ENCODE peak calls at places on chromosomes 12 and 14, in seven cellular contexts. S, Q, I, H, M, Y and B are unnamed samples.

GRCh38 chr12:68063900-68064590 is 74.8 kb downstream of the IFNG-AS1 start:
- DNase-seq in S (no peak), Q (no peak), I (no peak), H (no peak), M (no peak), Y (no peak), B (no peak)

GRCh38 chr12:32254260-32254659 is 145.1 kb upstream of the FGD4 start:
- DNase-seq in S (no peak), Q (no peak), I (no peak), H (no peak), M (no peak), Y (no peak), B (no peak)

GRCh38 chr14:77133718-77134338 is 7.8 kb downstream of the ZDHHC22 start:
- DNase-seq in S (peak), Q (peak), I (no peak), H (peak), M (peak), Y (peak), B (no peak)

GRCh38 chr12:1421091-1421902 is 173.1 kb downstream of the FBXL14 start:
- DNase-seq in S (no peak), Q (no peak), I (no peak), H (no peak), M (no peak), Y (no peak), B (no peak)

GRCh38 chr12:70994217-70994788 is 73.8 kb upstream of the PTPRR start:
- DNase-seq in S (no peak), Q (no peak), I (no peak), H (no peak), M (no peak), Y (no peak), B (no peak)

GRCh38 chr14:56207626-56208297 is 89.6 kb downstream of the PELI2 start:
- DNase-seq in S (no peak), Q (no peak), I (no peak), H (no peak), M (no peak), Y (no peak), B (no peak)

GRCh38 chr14:94193776-94194175 is 19.7 kb downstream of the PPP4R4 start:
- DNase-seq in S (no peak), Q (no peak), I (no peak), H (no peak), M (no peak), Y (no peak), B (no peak)

GRCh38 chr14:36129181-36129580 is 47.3 kb downstream of the PTCSC3 start:
- DNase-seq in S (no peak), Q (no peak), I (no peak), H (no peak), M (no peak), Y (peak), B (no peak)

GRCh38 chr12:50924439-50925341 is 27.7 kb upstream of the HIGD1C start:
- DNase-seq in S (peak), Q (no peak), I (peak), H (peak), M (no peak), Y (no peak), B (peak)

GRCh38 chr12:2836004-2836403 is 1.2 kb upstream of the NRIP2 start:
- DNase-seq in S (no peak), Q (no peak), I (no peak), H (no peak), M (no peak), Y (no peak), B (no peak)

GRCh38 chr12:116922194-116922897 is 11.6 kb downstream of the FBXW8 start:
- DNase-seq in S (no peak), Q (no peak), I (no peak), H (no peak), M (no peak), Y (no peak), B (no peak)

GRCh38 chr12:11834925-11835324 is 185.5 kb downstream of the ETV6 start:
- DNase-seq in S (no peak), Q (no peak), I (no peak), H (no peak), M (no peak), Y (no peak), B (no peak)

GRCh38 chr12:106195638-106196037 is 52.2 kb downstream of the CKAP4 start:
- DNase-seq in S (peak), Q (no peak), I (no peak), H (no peak), M (no peak), Y (no peak), B (no peak)

GRCh38 chr12:7837366-7837765 is 35.3 kb downstream of the SLC2A14 start:
- DNase-seq in S (no peak), Q (no peak), I (no peak), H (no peak), M (no peak), Y (no peak), B (no peak)

GRCh38 chr14:100292301-100292775 is 13.9 kb downstream of the SLC25A29 start:
- DNase-seq in S (no peak), Q (no peak), I (no peak), H (no peak), M (no peak), Y (peak), B (no peak)

GRCh38 chr12:92942905-92943304 is 13.8 kb upstream of the EEA1 start:
- DNase-seq in S (no peak), Q (no peak), I (no peak), H (no peak), M (no peak), Y (no peak), B (no peak)

GRCh38 chr14:74988131-74988530 is 14.6 kb upstream of the EIF2B2 start:
- DNase-seq in S (no peak), Q (no peak), I (peak), H (no peak), M (peak), Y (no peak), B (no peak)

GRCh38 chr12:5085896-5086295 is 42.2 kb downstream of the KCNA5 start:
- DNase-seq in S (no peak), Q (no peak), I (no peak), H (no peak), M (no peak), Y (no peak), B (no peak)

GRCh38 chr12:78820946-78821345 is 43.6 kb upstream of the SYT1 start:
- DNase-seq in S (no peak), Q (no peak), I (no peak), H (no peak), M (no peak), Y (no peak), B (no peak)

GRCh38 chr12:7015555-7016370 is 2.5 kb downstream of the LPCAT3 start:
- DNase-seq in S (no peak), Q (no peak), I (no peak), H (no peak), M (no peak), Y (no peak), B (no peak)

GRCh38 chr12:4119157-4119761 is 154.3 kb upstream of the CCND2 start:
- DNase-seq in S (no peak), Q (no peak), I (no peak), H (peak), M (no peak), Y (no peak), B (no peak)

GRCh38 chr12:74747305-74747704 is 209.7 kb downstream of the ATXN7L3B start:
- DNase-seq in S (no peak), Q (no peak), I (no peak), H (no peak), M (no peak), Y (no peak), B (no peak)

GRCh38 chr12:127120851-127121250 is 1146.1 kb upstream of the TMEM132C start:
- DNase-seq in S (no peak), Q (no peak), I (no peak), H (no peak), M (no peak), Y (no peak), B (no peak)

GRCh38 chr14:72291908-72292688 is 359.9 kb downstream of the RGS6 start:
- DNase-seq in S (no peak), Q (no peak), I (no peak), H (peak), M (peak), Y (peak), B (no peak)

GRCh38 chr12:55743131-55743921 is 404 bp downstream of the GDF11 start:
- DNase-seq in S (peak), Q (peak), I (no peak), H (peak), M (peak), Y (peak), B (no peak)

GRCh38 chr12:130953783-130954543 is at the start of gene ADGRD1:
- DNase-seq in S (no peak), Q (no peak), I (no peak), H (no peak), M (peak), Y (no peak), B (no peak)

GRCh38 chr12:133217219-133217618 is 18.5 kb downstream of the ANHX start:
- DNase-seq in S (no peak), Q (no peak), I (no peak), H (no peak), M (no peak), Y (no peak), B (no peak)

GRCh38 chr12:75868501-75868900 is 163.1 kb downstream of the PHLDA1 start:
- DNase-seq in S (no peak), Q (no peak), I (no peak), H (no peak), M (no peak), Y (no peak), B (no peak)